ENCODE peak calls at places on chromosomes 16 and 17, in four cellular contexts. S is K562, D is GM12878, J is IMR-90. V is an unnamed sample.

GRCh38 chr17:81346090-81346907 is 49.0 kb upstream of the BAHCC1 start:
- DNase-seq in D (peak; percentile 45), S (peak; percentile 99), J (peak; percentile 94), V (peak; percentile 95)

GRCh38 chr16:28326881-28327610 is 34.7 kb downstream of the SBK1 start:
- DNase-seq in D (no peak), S (peak; percentile 67), J (peak; percentile 34), V (peak; percentile 46)

GRCh38 chr17:149231-149630 is 11.9 kb downstream of the SCGB1C2 start:
- DNase-seq in S (no peak), D (no peak), J (no peak), V (no peak)

GRCh38 chr17:10285896-10286295 is 86.9 kb downstream of the MYH13 start:
- DNase-seq in J (no peak), S (no peak), D (no peak), V (no peak)

GRCh38 chr17:37447641-37448040 is 41.0 kb downstream of the TADA2A start:
- DNase-seq in J (peak; percentile 51), S (no peak), D (no peak), V (peak; percentile 29)

GRCh38 chr16:88779406-88780099 is 5.5 kb downstream of the PIEZO1 start:
- DNase-seq in D (no peak), J (no peak), S (peak; percentile 56), V (no peak)

GRCh38 chr17:17763136-17763535 is 73.7 kb downstream of the SREBF1 start:
- DNase-seq in S (no peak), D (no peak), J (no peak), V (no peak)

GRCh38 chr17:68732301-68732749 is 131.2 kb upstream of the FAM20A start:
- DNase-seq in S (no peak), D (no peak), J (no peak), V (no peak)

GRCh38 chr16:81179219-81179618 is 59.3 kb upstream of the BCO1 start:
- DNase-seq in J (no peak), D (no peak), S (no peak), V (no peak)

GRCh38 chr16:82699711-82700495 is 73.1 kb downstream of the CDH13 start:
- DNase-seq in J (peak; percentile 80), D (no peak), S (no peak), V (peak; percentile 96)

GRCh38 chr16:26981266-26981938 is 85.3 kb upstream of the C16orf82 start:
- DNase-seq in D (no peak), S (no peak), J (peak; percentile 93), V (no peak)

GRCh38 chr17:68910789-68911431 is 44.3 kb downstream of the ABCA8 start:
- DNase-seq in S (no peak), J (no peak), D (no peak), V (no peak)

GRCh38 chr17:7884581-7885356 is 3.8 kb upstream of the CHD3 start:
- DNase-seq in J (no peak), D (no peak), S (peak; percentile 25), V (no peak)

GRCh38 chr16:2205967-2206313 is 686 bp downstream of the MLST8 start:
- DNase-seq in S (no peak), J (no peak), D (no peak), V (no peak)

GRCh38 chr17:43790311-43790940 is 10.2 kb downstream of the CFAP97D1 start:
- DNase-seq in D (no peak), J (no peak), S (no peak), V (no peak)

GRCh38 chr16:15493416-15494181 is 59.2 kb downstream of the BMERB1 start:
- DNase-seq in D (no peak), J (peak; percentile 52), S (no peak), V (peak; percentile 40)

GRCh38 chr17:70071127-70071526 is 3.9 kb upstream of the KCNJ16 start:
- DNase-seq in D (no peak), J (no peak), S (no peak), V (no peak)

GRCh38 chr17:72189781-72190593 is 69.2 kb downstream of the SOX9 start:
- DNase-seq in D (no peak), J (peak; percentile 36), S (no peak), V (no peak)

GRCh38 chr17:720706-721539 is 6.3 kb upstream of the VPS53 start:
- DNase-seq in J (no peak), S (no peak), D (no peak), V (no peak)

GRCh38 chr16:85124636-85125346 is 12.5 kb upstream of the CIBAR2 start:
- DNase-seq in S (no peak), J (no peak), D (no peak), V (no peak)

GRCh38 chr16:85126731-85127662 is 14.7 kb upstream of the CIBAR2 start:
- DNase-seq in J (peak; percentile 93), S (peak; percentile 33), D (no peak), V (peak; percentile 88)

GRCh38 chr16:85125570-85126382 is 13.5 kb upstream of the CIBAR2 start:
- DNase-seq in D (no peak), S (no peak), J (no peak), V (no peak)

GRCh38 chr16:85128079-85128837 is 16.0 kb upstream of the CIBAR2 start:
- DNase-seq in D (no peak), S (no peak), J (no peak), V (no peak)

GRCh38 chr16:85126383-85126730 is 14.1 kb upstream of the CIBAR2 start:
- DNase-seq in S (no peak), J (no peak), D (no peak), V (no peak)
- TF ChIP-seq FOS in S (no peak), J (no peak), D (no peak), V (no peak)

GRCh38 chr17:31753011-31753410 is 106.0 kb downstream of the COPRS start:
- DNase-seq in S (no peak), J (no peak), D (no peak), V (no peak)

GRCh38 chr17:31758646-31759045 is 100.4 kb downstream of the COPRS start:
- DNase-seq in D (no peak), S (no peak), J (peak; percentile 59), V (no peak)

GRCh38 chr17:31750578-31750977 is 108.5 kb downstream of the COPRS start:
- DNase-seq in S (no peak), D (no peak), J (no peak), V (no peak)

GRCh38 chr17:31752570-31752969 is 106.5 kb downstream of the COPRS start:
- DNase-seq in J (no peak), S (no peak), D (no peak), V (no peak)

DNA sequence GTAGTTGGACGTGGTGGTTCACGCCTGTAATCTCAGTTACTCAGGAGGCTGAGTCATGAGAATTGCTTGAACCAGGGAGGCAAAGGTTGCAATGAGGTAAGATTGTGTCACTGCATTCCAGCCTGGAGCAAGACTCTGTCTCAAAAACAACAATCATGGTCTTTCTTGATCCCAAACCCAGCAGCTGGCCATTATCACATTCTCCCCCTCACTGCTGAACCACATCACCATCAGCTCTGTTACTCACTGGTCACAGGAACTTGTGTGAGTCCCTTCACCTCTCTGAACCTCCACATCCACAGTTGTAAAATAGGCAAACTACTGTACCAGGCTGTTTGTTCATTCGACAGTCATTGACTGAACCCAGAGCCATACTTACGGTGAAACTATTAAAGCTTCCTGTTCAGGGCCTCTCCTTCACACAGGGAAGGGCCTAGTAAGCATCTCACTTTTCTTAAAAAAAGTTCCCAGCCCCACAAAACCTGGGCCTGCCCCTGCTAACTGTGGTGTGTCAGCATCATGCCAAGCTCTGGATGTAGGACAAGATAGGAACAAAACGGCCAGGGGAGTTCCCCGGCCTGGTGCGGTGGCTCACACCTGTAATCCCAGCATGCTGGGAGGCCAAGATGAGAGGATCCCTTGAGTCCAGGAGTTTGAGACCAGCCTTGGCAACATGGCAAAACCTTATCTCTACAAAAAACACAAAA is 104.7 kb downstream of the COPRS start:
- DNase-seq in S (no peak), D (no peak), J (peak; percentile 99), V (peak; percentile 62)
- TF ChIP-seq FOS in S (no peak), D (no peak), J (peak; percentile 78), V (peak; percentile 74)

GRCh38 chr16:86511317-86512161 is 1.2 kb downstream of the FOXF1 start:
- DNase-seq in J (peak; percentile 31), D (no peak), S (no peak), V (no peak)

GRCh38 chr16:86510465-86511261 is at the start of gene FOXF1:
- DNase-seq in S (no peak), J (peak; percentile 83), D (no peak), V (peak; percentile 38)

GRCh38 chr16:86508028-86508946 is 2.0 kb upstream of the FOXF1 start:
- DNase-seq in D (no peak), J (no peak), S (no peak), V (no peak)

GRCh38 chr16:86508947-86509758 is 1.2 kb upstream of the FOXF1 start:
- DNase-seq in D (no peak), S (no peak), J (peak; percentile 89), V (peak; percentile 70)

DNA sequence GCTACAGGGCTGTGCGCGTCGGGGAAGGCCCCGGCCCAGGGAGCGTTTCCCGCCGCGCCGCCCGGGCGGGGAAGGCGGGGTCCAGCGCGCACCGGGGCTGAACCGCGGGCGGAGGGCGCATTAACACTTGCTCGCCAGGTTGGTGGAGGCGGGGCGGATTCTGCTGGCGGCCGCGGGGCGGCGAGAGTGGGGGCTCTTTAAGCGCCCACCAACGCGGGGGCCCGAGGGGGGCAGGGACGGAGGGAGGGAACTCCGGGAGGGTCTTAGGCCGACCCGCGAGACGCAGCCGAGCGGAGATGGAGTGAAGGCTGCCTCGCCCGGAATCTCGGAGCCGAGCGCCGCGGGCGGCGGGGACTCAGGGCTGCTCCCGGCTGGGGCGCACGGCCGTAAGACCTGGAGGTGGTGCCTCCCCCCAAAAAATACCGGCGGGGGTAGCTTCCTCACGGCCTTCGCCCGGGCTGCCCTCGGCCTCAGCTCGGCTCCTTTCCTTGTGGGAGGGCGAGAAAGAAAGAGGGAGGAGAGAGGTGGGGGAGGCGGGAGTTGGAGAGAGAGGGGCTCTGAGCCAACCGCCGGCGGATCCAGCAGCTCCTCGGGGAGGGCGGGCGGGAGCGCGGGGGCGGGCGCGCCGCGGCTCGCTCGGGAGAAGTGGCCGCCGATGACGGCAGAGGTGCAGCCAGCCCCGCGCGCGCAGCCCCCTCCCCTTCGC is 415 bp upstream of the FOXF1 start:
- DNase-seq in J (peak; percentile 96), D (no peak), S (no peak), V (peak; percentile 62)
- TF ChIP-seq FOS in J (no peak), D (no peak), S (no peak), V (no peak)

GRCh38 chr17:67324330-67324729 is 42.0 kb downstream of the PSMD12 start:
- DNase-seq in D (no peak), S (no peak), J (no peak), V (no peak)

GRCh38 chr17:67323445-67323844 is 42.9 kb downstream of the PSMD12 start:
- DNase-seq in J (no peak), S (no peak), D (no peak), V (no peak)

GRCh38 chr17:67326440-67326839 is 39.9 kb downstream of the PSMD12 start:
- DNase-seq in D (no peak), J (no peak), S (no peak), V (no peak)

GRCh38 chr17:67316776-67317175 is 49.6 kb downstream of the PSMD12 start:
- DNase-seq in S (no peak), J (no peak), D (no peak), V (no peak)

DNA sequence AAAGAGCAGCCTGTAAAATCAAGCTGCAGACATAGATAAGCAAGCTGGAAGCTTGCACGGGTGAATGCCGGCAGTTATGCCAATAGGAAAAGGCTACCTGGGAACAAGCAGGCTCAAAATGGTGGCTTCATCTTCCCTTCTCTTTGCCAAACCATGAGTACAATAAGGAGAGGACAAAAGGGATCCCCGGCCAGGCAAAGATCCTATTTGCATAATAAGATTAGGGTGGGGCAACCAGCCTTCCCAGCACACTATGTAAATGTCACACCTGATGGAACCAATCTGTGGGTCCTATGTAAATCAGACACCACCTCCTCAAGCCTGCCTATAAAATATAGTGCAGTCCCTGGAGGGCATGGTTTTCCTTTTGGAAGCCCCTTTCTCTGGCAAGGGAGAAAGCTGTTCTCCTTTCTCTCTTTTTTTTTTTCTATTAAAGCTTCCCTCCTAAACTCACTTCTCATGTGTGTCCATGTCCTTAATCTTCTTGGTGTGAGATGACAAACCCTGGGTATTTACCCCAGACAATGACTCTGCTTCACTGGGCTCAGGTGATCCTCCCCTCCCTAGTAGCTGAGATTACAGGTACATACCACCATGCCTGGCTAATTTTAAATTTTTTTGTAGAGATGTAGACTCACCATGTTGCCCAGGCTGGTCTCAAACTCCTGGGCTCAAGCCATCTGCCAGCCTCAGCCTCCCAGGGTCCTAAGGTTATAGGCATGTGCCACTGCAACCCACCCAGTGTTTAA is 44.2 kb downstream of the PSMD12 start:
- DNase-seq in D (no peak), S (peak; percentile 62), J (no peak), V (no peak)
- TF ChIP-seq FOS in D (no peak), S (no peak), J (no peak), V (no peak)

V was measured in endothelial cell of umbilical vein.